ENCODE peak calls at places on chromosomes 2 and 18, in ten cellular contexts. I is GM06990; M is activated T-cell treated with anti-CD3 and anti-CD28 coated beads for 48 hours; D is transverse colon; C is NT2/D1; R is stimulated activated naive CD8-positive, alpha-beta T cell treated with anti-CD3 and anti-CD28 coated beads, Interleukin-15, Interleukin-2, amounts not matched to agents 100 U/mL and 50 U/mL, for 24 hours; T is stimulated activated CD8-positive, alpha-beta memory T cell treated with anti-CD3 and anti-CD28 coated beads, Interleukin-4, amount 100 ng/mL, for 1 hour; K is HTR-8/SVneo; V is ACHN; W is HuH-7.5. X is an unnamed sample.

GRCh38 chr2:239337122-239337876 is 63.5 kb downstream of the HDAC4 start:
- DNase-seq in I (no peak), M (no peak), D (no peak), C (no peak), R (no peak), T (no peak), K (no peak), V (no peak), W (no peak), X (no peak)

GRCh38 chr18:46343456-46343855 is 239.3 kb downstream of the HAUS1 start:
- DNase-seq in I (no peak), M (no peak), D (no peak), C (no peak), R (no peak), T (no peak), K (no peak), V (no peak), W (no peak), X (no peak)

GRCh38 chr18:47283476-47283875 is 32.0 kb upstream of the SKOR2 start:
- DNase-seq in I (no peak), M (no peak), D (no peak), C (no peak), R (no peak), T (no peak), K (peak), V (peak), W (no peak), X (no peak)

GRCh38 chr2:174333502-174334277 is 1.1 kb upstream of the SP9 start:
- DNase-seq in I (peak), M (no peak), D (no peak), C (no peak), R (peak), T (no peak), K (no peak), V (no peak), W (no peak), X (peak)

GRCh38 chr18:23217781-23218180 is 82.5 kb downstream of the CABLES1 start:
- DNase-seq in I (no peak), M (no peak), D (no peak), C (no peak), R (no peak), T (no peak), K (no peak), V (no peak), W (no peak), X (no peak)

GRCh38 chr18:3036108-3036507 is 23.2 kb upstream of the LPIN2 start:
- DNase-seq in I (no peak), M (no peak), D (no peak), C (no peak), R (no peak), T (no peak), K (no peak), V (no peak), W (no peak), X (no peak)

GRCh38 chr2:131402320-131403049 is 38.5 kb upstream of the RAB6D start:
- DNase-seq in I (no peak), M (no peak), D (no peak), C (no peak), R (no peak), T (no peak), K (no peak), V (no peak), W (no peak), X (no peak)

GRCh38 chr2:165582863-165583506 is 113.5 kb downstream of the CSRNP3 start:
- DNase-seq in I (no peak), M (no peak), D (no peak), C (no peak), R (no peak), T (no peak), K (no peak), V (no peak), W (no peak), X (no peak)

GRCh38 chr2:17470855-17471641 is 47.2 kb downstream of the RAD51AP2 start:
- DNase-seq in I (peak), M (no peak), D (no peak), C (peak), R (no peak), T (no peak), K (no peak), V (peak), W (no peak), X (no peak)

GRCh38 chr2:171390941-171391516 is 42.8 kb downstream of the METTL8 start:
- DNase-seq in I (peak), M (peak), D (no peak), C (no peak), R (no peak), T (no peak), K (no peak), V (no peak), W (no peak), X (no peak)

GRCh38 chr2:42493885-42494433 is at the start of gene KCNG3:
- DNase-seq in I (peak), M (peak), D (peak), C (peak), R (peak), T (no peak), K (peak), V (peak), W (peak), X (peak)

GRCh38 chr2:212242739-212243138 is 295.9 kb downstream of the ERBB4 start:
- DNase-seq in I (no peak), M (no peak), D (no peak), C (no peak), R (no peak), T (no peak), K (no peak), V (no peak), W (no peak), X (no peak)

GRCh38 chr2:69964353-69964831 is 3.0 kb upstream of the ASPRV1 start:
- DNase-seq in I (no peak), M (no peak), D (peak), C (no peak), R (no peak), T (no peak), K (no peak), V (no peak), W (no peak), X (no peak)

GRCh38 chr2:172288603-172289002 is 138.8 kb upstream of the ITGA6 start:
- DNase-seq in I (no peak), M (peak), D (no peak), C (no peak), R (peak), T (peak), K (no peak), V (no peak), W (no peak), X (no peak)

GRCh38 chr18:34789768-34790344 is 79.8 kb downstream of the DTNA start:
- DNase-seq in I (peak), M (no peak), D (no peak), C (no peak), R (no peak), T (no peak), K (no peak), V (no peak), W (no peak), X (no peak)

GRCh38 chr2:60597346-60597745 is 43.9 kb upstream of the BCL11A start:
- DNase-seq in I (no peak), M (no peak), D (no peak), C (peak), R (no peak), T (no peak), K (no peak), V (no peak), W (no peak), X (no peak)

GRCh38 chr2:72923833-72924352 is 6.6 kb downstream of the EMX1 start:
- DNase-seq in I (no peak), M (no peak), D (no peak), C (no peak), R (no peak), T (no peak), K (no peak), V (no peak), W (peak), X (no peak)

GRCh38 chr18:47682876-47683275 is 247.6 kb downstream of the SMAD2 start:
- DNase-seq in I (no peak), M (no peak), D (no peak), C (no peak), R (no peak), T (no peak), K (no peak), V (no peak), W (no peak), X (no peak)

GRCh38 chr2:164722604-164723338 is 101.5 kb upstream of the GRB14 start:
- DNase-seq in I (no peak), M (no peak), D (no peak), C (no peak), R (no peak), T (no peak), K (no peak), V (no peak), W (no peak), X (no peak)

GRCh38 chr2:218166791-218167190 is at the start of gene CXCR1:
- DNase-seq in I (no peak), M (no peak), D (no peak), C (no peak), R (peak), T (no peak), K (no peak), V (no peak), W (no peak), X (no peak)